ENCODE peak calls at places on chromosomes 7 and 10, in five cellular contexts. B is activated naive CD8-positive, alpha-beta T cell treated with anti-CD3 and anti-CD28 coated beads, Interleukin-2, amount 50 U/mL, for 16 hours; N is naive thymus-derived CD8-positive, alpha-beta T cell; L is astrocyte of the spinal cord; G is HT1080. P is an unnamed sample.

GRCh38 chr10:130127612-130128607 is 8.3 kb upstream of the GLRX3 start:
- DNase-seq in B (no peak), L (peak), N (no peak), G (peak), P (peak)

GRCh38 chr10:43957267-43958070 is 308.8 kb upstream of the ZNF32 start:
- DNase-seq in B (no peak), G (no peak), L (no peak), N (no peak), P (no peak)

GRCh38 chr7:142870147-142870559 is 15.3 kb downstream of the EPHB6 start:
- DNase-seq in G (no peak), B (no peak), L (no peak), N (no peak), P (no peak)

GRCh38 chr7:158449266-158449665 is 138.4 kb downstream of the PTPRN2 start:
- DNase-seq in N (no peak), B (no peak), G (no peak), L (no peak), P (no peak)

GRCh38 chr10:128287921-128288320 is 161.7 kb upstream of the MKI67 start:
- DNase-seq in G (no peak), N (no peak), L (no peak), B (no peak), P (no peak)

GRCh38 chr10:73956476-73957338 is 41.2 kb upstream of the VCL start:
- DNase-seq in N (no peak), G (peak), B (no peak), L (peak), P (peak)

GRCh38 chr7:18287482-18287881 is 208.1 kb upstream of the HDAC9 start:
- DNase-seq in N (no peak), L (no peak), G (no peak), B (no peak), P (no peak)

GRCh38 chr10:19638173-19638872 is 177.9 kb upstream of the PLXDC2 start:
- DNase-seq in L (peak), G (peak), B (no peak), N (no peak), P (peak)

GRCh38 chr7:36474283-36475010 is 84.8 kb downstream of the ANLN start:
- DNase-seq in G (peak), B (no peak), N (no peak), L (peak), P (peak)

GRCh38 chr10:113169111-113169510 is 219.1 kb downstream of the TCF7L2 start:
- DNase-seq in G (no peak), B (no peak), L (no peak), N (no peak), P (no peak)

GRCh38 chr10:122286872-122287271 is 15.8 kb downstream of the BTBD16 start:
- DNase-seq in B (no peak), N (no peak), G (peak), L (peak), P (peak)

GRCh38 chr10:79095316-79095715 is 26.6 kb downstream of the ZMIZ1 start:
- DNase-seq in G (no peak), L (no peak), N (no peak), B (no peak), P (no peak)

GRCh38 chr7:139598642-139599041 is 75.2 kb downstream of the CLEC2L start:
- DNase-seq in B (no peak), N (no peak), G (peak), L (no peak), P (no peak)

GRCh38 chr10:85542936-85543730 is 823.5 kb downstream of the GRID1 start:
- DNase-seq in B (no peak), N (no peak), G (no peak), L (no peak), P (no peak)

GRCh38 chr10:90319188-90319914 is 538.5 kb downstream of the HTR7 start:
- DNase-seq in B (no peak), L (peak), G (peak), N (no peak), P (peak)

P was measured in NCI-H226.